ENCODE peak calls at places on chromosomes 7 and 10, in five cellular contexts. A is mesendoderm, T is Peyer's patch, X is hepatocyte, G is dorsolateral prefrontal cortex. Z is an unnamed sample.

GRCh38 chr7:64873517-64873916 is 29.6 kb upstream of the ZNF273 start:
- DNase-seq in A (no peak), X (peak), T (no peak), G (no peak), Z (no peak)

GRCh38 chr7:24741691-24742639 is 15.3 kb downstream of the GSDME start:
- DNase-seq in X (peak), A (peak), G (no peak), T (peak), Z (no peak)

GRCh38 chr7:105268056-105268455 is 120.7 kb downstream of the SRPK2 start:
- DNase-seq in T (no peak), G (no peak), X (peak), A (no peak), Z (no peak)

GRCh38 chr7:15685358-15686181 is 913 bp downstream of the MEOX2 start:
- DNase-seq in A (peak), X (peak), G (no peak), T (peak), Z (no peak)

GRCh38 chr10:10911471-10911921 is 106.2 kb upstream of the CELF2 start:
- DNase-seq in G (peak), A (peak), X (peak), T (peak), Z (peak)

GRCh38 chr7:92834661-92835139 is 1.7 kb downstream of the CDK6 start:
- DNase-seq in X (peak), A (peak), G (no peak), T (peak), Z (peak)

GRCh38 chr7:55158541-55158940 is 139.7 kb downstream of the EGFR start:
- DNase-seq in A (no peak), X (peak), G (no peak), T (no peak), Z (no peak)

GRCh38 chr7:95246935-95247370 is 77.4 kb downstream of the PON1 start:
- DNase-seq in G (peak), T (no peak), A (peak), X (peak), Z (peak)

GRCh38 chr7:133645870-133646492 is 393.1 kb downstream of the EXOC4 start:
- DNase-seq in G (no peak), X (no peak), T (no peak), A (no peak), Z (no peak)

GRCh38 chr7:92242972-92243371 is 2.7 kb downstream of the KRIT1 start:
- DNase-seq in G (no peak), A (no peak), X (no peak), T (no peak), Z (no peak)

GRCh38 chr7:129225206-129225930 is 538 bp downstream of the AHCYL2 start:
- DNase-seq in G (peak), A (peak), T (peak), X (peak), Z (no peak)

GRCh38 chr10:30431435-30431911 is 2.5 kb upstream of the MAP3K8 start:
- DNase-seq in G (no peak), T (peak), X (no peak), A (no peak), Z (no peak)

GRCh38 chr10:132322621-132323048 is 9.4 kb upstream of the LRRC27 start:
- DNase-seq in T (no peak), A (peak), X (no peak), G (no peak), Z (no peak)

GRCh38 chr10:47451998-47452494 is 31.9 kb downstream of the ANXA8 start:
- DNase-seq in X (no peak), A (no peak), G (no peak), T (peak), Z (no peak)

GRCh38 chr7:23715099-23715498 is 5.1 kb downstream of the STK31 start:
- DNase-seq in X (no peak), T (no peak), G (no peak), A (no peak), Z (no peak)

GRCh38 chr10:132100556-132101349 is 35.0 kb downstream of the JAKMIP3 start:
- DNase-seq in T (peak), A (no peak), G (no peak), X (no peak), Z (no peak)

GRCh38 chr7:409344-410281 is 110.0 kb downstream of the PDGFA start:
- DNase-seq in X (no peak), A (no peak), T (peak), G (no peak), Z (no peak)

GRCh38 chr10:104300736-104301292 is 31.8 kb downstream of the GSTO2 start:
- DNase-seq in X (peak), T (no peak), G (peak), A (peak), Z (no peak)

GRCh38 chr10:33122014-33122788 is 164.2 kb upstream of the ITGB1 start:
- DNase-seq in G (no peak), A (no peak), T (no peak), X (peak), Z (no peak)

GRCh38 chr10:65931291-65932080 is 994.4 kb upstream of the LRRTM3 start:
- DNase-seq in A (no peak), T (no peak), G (no peak), X (no peak), Z (no peak)

GRCh38 chr7:93307131-93307660 is 75.0 kb downstream of the VPS50 start:
- DNase-seq in A (no peak), G (no peak), T (no peak), X (no peak), Z (no peak)

GRCh38 chr7:39085590-39086049 is 107.9 kb downstream of the POU6F2 start:
- DNase-seq in X (peak), G (peak), T (no peak), A (peak), Z (no peak)

GRCh38 chr10:72261323-72262018 is 12.3 kb upstream of the DDIT4 start:
- DNase-seq in X (peak), A (peak), T (no peak), G (no peak), Z (no peak)

GRCh38 chr7:94449151-94449725 is 54.5 kb downstream of the COL1A2 start:
- DNase-seq in T (no peak), X (peak), G (no peak), A (peak), Z (no peak)

GRCh38 chr7:151406051-151406875 is 3.6 kb downstream of the WDR86 start:
- DNase-seq in A (no peak), T (peak), G (no peak), X (no peak), Z (no peak)

GRCh38 chr7:128351296-128352123 is 7.8 kb upstream of the RBM28 start:
- DNase-seq in X (no peak), A (peak), T (no peak), G (no peak), Z (no peak)

GRCh38 chr7:140013676-140014075 is 49.1 kb downstream of the PARP12 start:
- DNase-seq in X (no peak), A (no peak), T (no peak), G (no peak), Z (no peak)

GRCh38 chr10:117477961-117478670 is 64.4 kb upstream of the EMX2 start:
- DNase-seq in A (peak), X (peak), T (no peak), G (no peak), Z (no peak)

GRCh38 chr10:117476281-117476680 is 66.3 kb upstream of the EMX2 start:
- DNase-seq in X (no peak), T (no peak), G (no peak), A (no peak), Z (no peak)

GRCh38 chr10:117476716-117477115 is 65.8 kb upstream of the EMX2 start:
- DNase-seq in G (no peak), X (no peak), A (no peak), T (no peak), Z (no peak)

GRCh38 chr10:117480097-117480496 is 62.4 kb upstream of the EMX2 start:
- DNase-seq in X (no peak), G (no peak), T (no peak), A (no peak), Z (no peak)

DNA sequence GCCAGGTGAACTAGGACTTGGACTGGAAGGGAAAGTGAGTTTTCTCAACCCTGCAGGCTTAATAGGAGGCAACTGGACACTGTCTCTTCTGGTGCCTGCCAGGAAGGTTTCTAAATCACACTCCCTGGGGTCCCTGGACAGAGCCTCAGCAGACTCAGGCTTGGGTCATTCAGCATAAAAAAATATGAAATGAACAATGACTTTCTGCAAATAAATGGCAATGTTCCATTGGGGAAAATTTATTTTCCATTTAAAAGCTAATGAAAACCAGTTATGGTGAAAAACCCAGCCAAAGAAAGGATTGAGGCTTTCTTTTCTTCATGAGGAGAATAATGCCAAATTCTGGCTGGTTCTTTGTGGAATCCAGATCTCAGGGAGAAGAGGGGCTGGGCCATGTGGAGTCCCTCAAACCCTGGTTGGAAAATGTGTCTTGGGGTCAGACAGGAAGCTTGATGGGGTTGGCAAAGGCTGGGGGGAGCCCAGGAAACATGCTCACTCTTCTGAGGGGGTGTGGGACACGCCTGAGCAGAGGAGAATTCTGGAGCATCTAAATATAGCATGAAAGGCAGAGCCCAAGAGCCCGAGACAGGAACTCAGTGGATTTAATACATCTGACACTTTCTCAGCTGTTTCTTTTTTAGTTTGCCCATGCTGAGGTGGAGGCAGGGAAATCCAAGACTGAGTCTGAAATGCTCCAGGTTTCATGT is 65.2 kb upstream of the EMX2 start:
- DNase-seq in A (no peak), T (no peak), G (no peak), X (no peak), Z (no peak)
- H3K27ac ChIP-seq in A (no peak), T (no peak), G (no peak), X (no peak), Z (no peak)

GRCh38 chr10:69786791-69787190 is 14.9 kb upstream of the COL13A1 start:
- DNase-seq in X (no peak), G (no peak), T (no peak), A (peak), Z (no peak)
- H3K27ac ChIP-seq in X (no peak), G (no peak), T (no peak), A (no peak), Z (no peak)

GRCh38 chr10:42576338-42576737 is 62.0 kb downstream of the ZNF33B start:
- DNase-seq in T (no peak), G (peak), X (no peak), A (no peak), Z (no peak)

GRCh38 chr10:42583828-42584227 is 54.5 kb downstream of the ZNF33B start:
- DNase-seq in G (no peak), X (no peak), A (no peak), T (no peak), Z (no peak)

GRCh38 chr10:42574336-42574735 is 64.0 kb downstream of the ZNF33B start:
- DNase-seq in A (no peak), T (no peak), G (no peak), X (no peak), Z (no peak)

DNA sequence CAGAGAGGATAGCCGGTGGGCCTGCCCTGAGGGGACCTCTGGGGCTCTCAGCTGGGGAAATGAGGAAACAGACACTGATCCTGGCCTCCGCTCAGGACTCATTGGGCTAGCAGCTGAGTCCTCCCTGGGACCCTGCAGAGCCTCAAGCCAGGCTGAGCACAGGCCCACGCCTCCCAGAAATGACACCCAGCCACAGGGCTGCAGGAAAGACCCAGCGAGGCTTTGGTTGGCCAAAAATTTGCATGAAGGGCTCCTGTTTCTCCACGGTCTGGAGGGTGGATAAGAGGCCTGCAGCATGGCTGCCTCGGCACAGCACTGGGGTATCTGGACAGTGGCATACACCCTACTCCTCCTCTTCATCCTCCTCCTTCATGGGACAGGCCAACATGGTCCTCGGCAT is 60.4 kb downstream of the ZNF33B start:
- DNase-seq in A (no peak), X (no peak), T (no peak), G (no peak), Z (no peak)
- H3K27ac ChIP-seq in A (no peak), X (no peak), T (no peak), G (no peak), Z (no peak)

DNA sequence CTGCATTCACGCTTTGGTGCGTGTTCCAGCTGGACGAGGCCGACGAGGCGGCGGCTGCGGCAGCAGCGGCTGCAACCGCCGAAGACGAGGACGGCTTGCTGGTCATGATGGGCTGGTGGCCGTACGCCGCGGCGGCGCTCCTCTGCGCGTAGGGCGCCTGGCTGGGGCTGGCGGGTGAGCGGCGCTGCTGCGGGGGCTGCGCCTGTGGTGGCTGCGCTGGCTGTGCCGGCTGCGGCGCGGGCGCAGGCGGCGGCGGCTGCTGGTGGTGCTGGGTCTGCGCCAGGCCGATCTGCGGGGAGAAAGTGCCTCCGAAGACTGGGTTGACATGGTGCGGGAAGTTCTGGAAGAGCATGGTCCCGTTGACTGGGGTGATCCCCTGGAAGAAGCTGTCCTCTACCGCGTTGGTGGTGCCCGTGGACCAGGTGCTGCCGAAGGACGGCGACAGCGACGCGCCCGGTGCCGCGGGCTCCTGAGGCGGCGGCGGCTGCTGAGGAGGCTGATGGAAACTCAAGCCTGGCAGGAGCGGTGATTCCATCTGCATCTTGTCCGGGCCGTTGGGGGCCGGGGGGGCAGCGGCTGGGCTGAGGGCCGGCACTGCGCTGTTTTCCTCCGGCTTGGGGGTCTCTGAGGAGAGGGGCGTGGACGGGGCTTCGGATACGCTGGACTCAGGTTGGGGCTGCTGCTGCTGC is 51.1 kb downstream of the CPEB3 start:
- DNase-seq in G (peak), T (peak), X (peak), A (peak), Z (peak)
- H3K27ac ChIP-seq in G (peak), T (peak), X (peak), A (no peak), Z (peak)

GRCh38 chr7:149723795-149724495 is 49.4 kb downstream of the ZNF467 start:
- DNase-seq in G (no peak), A (no peak), X (no peak), T (peak), Z (no peak)

GRCh38 chr7:149720372-149721083 is 52.9 kb downstream of the ZNF467 start:
- DNase-seq in A (peak), X (peak), T (peak), G (peak), Z (peak)

GRCh38 chr7:149723082-149723767 is 50.2 kb downstream of the ZNF467 start:
- DNase-seq in G (no peak), A (no peak), X (no peak), T (peak), Z (no peak)

GRCh38 chr7:149721084-149721601 is 52.2 kb downstream of the ZNF467 start:
- DNase-seq in G (no peak), A (no peak), T (peak), X (no peak), Z (no peak)

GRCh38 chr7:149722356-149722957 is 50.9 kb downstream of the ZNF467 start:
- DNase-seq in T (peak), G (no peak), X (no peak), A (no peak), Z (no peak)
- H3K27ac ChIP-seq in T (no peak), G (no peak), X (no peak), A (no peak), Z (no peak)

DNA sequence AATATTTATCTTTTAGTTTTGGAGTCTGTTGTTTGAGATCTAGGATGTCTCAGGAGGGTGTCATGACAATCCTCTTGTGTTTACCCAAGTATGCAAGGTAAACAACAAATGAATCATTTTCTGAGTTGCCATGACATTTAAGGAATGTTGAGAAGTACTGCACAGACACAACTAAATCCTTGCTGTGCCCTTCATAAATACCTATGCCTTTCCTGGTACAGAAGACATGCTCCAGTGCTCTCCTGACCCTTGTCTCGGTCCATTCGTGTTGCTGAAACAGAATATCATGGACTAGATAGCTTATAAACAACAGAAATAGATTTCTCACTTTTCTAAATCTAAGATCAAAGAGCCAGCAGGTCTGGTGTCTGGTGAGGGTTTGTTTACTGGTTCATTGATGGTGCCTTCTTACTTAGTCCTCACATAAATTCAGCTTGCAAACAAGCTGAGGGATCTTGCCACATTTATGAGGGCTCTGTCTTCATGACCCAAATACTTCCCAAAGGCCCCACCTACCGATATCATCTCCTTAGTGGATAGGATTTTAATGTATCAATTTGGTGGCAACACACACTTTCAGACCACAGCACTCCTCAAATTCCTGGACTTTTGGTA is 341.8 kb upstream of the SEMA3A start:
- DNase-seq in G (no peak), T (no peak), X (no peak), A (peak), Z (no peak)
- H3K27ac ChIP-seq in G (no peak), T (no peak), X (peak), A (no peak), Z (no peak)

Z was measured in substantia nigra.